ENCODE peak calls at places on chromosomes 3 and 15, in eight cellular contexts. U is HepG2, T is fibroblast of lung, C is cardiac fibroblast, P is GM06990, E is psoas muscle, M is endothelial cell of umbilical vein, R is GM12864. S is an unnamed sample.

GRCh38 chr3:84547971-84548970 is 410.5 kb upstream of the CADM2 start:
- DNase-seq in R (no peak), T (peak; percentile 19), E (peak; percentile 10), C (peak; percentile 33), U (peak; percentile 36), M (no peak), P (no peak), S (no peak)

GRCh38 chr15:62188744-62189143 is 23.7 kb upstream of the C2CD4B start:
- DNase-seq in U (no peak), P (no peak), M (no peak), T (no peak), R (no peak), E (no peak), C (no peak), S (no peak)

GRCh38 chr3:177448987-177449975 is 252.0 kb upstream of the TBL1XR1 start:
- DNase-seq in T (peak; percentile 99), C (peak; percentile 70), R (peak; percentile 53), U (peak; percentile 58), M (no peak), P (peak; percentile 61), E (no peak), S (no peak)

GRCh38 chr15:56207711-56208110 is 36.0 kb downstream of the RFX7 start:
- DNase-seq in M (no peak), E (no peak), C (no peak), U (no peak), P (no peak), T (peak; percentile 44), R (peak; percentile 31), S (no peak)

GRCh38 chr15:85280203-85280602 is 100.2 kb upstream of the AKAP13 start:
- DNase-seq in T (no peak), C (no peak), U (no peak), M (no peak), R (peak; percentile 39), E (no peak), P (peak; percentile 18), S (no peak)

GRCh38 chr3:41026394-41027177 is 172.7 kb upstream of the CTNNB1 start:
- DNase-seq in M (peak; percentile 63), R (no peak), E (peak; percentile 57), T (peak; percentile 58), C (peak; percentile 86), P (no peak), U (peak; percentile 35), S (peak; percentile 42)

GRCh38 chr15:42130246-42130986 is 26.0 kb downstream of the PLA2G4F start:
- DNase-seq in R (no peak), T (no peak), M (no peak), U (no peak), C (no peak), E (no peak), P (no peak), S (no peak)

GRCh38 chr3:182713743-182714517 is 79.4 kb upstream of the ATP11B start:
- DNase-seq in E (no peak), M (peak; percentile 75), R (no peak), U (peak; percentile 58), P (no peak), C (peak; percentile 84), T (peak; percentile 57), S (no peak)

GRCh38 chr3:49582177-49582576 is 27.9 kb downstream of the BSN start:
- DNase-seq in C (no peak), T (no peak), U (no peak), E (no peak), M (no peak), R (no peak), P (no peak), S (no peak)

GRCh38 chr3:111538687-111539086 is 3.3 kb upstream of the CD96 start:
- DNase-seq in M (no peak), P (no peak), U (peak; percentile 13), E (no peak), C (peak; percentile 62), R (no peak), T (peak; percentile 78), S (no peak)

GRCh38 chr3:146250449-146251382 is at the start of gene PLSCR4:
- DNase-seq in E (peak; percentile 84), C (peak; percentile 88), R (no peak), P (peak; percentile 18), U (no peak), T (peak; percentile 81), M (peak; percentile 93), S (peak; percentile 38)

GRCh38 chr15:96421211-96421610 is 90.7 kb downstream of the NR2F2 start:
- DNase-seq in P (no peak), T (peak; percentile 62), C (peak; percentile 53), U (no peak), M (no peak), E (no peak), R (no peak), S (no peak)

GRCh38 chr15:73927476-73928240 is 1.4 kb downstream of the LOXL1 start:
- DNase-seq in M (peak; percentile 45), P (peak; percentile 39), E (peak; percentile 60), R (no peak), U (no peak), T (peak; percentile 53), C (peak; percentile 48), S (peak; percentile 48)

GRCh38 chr3:51591231-51591630 is 52.7 kb downstream of the RAD54L2 start:
- DNase-seq in C (no peak), T (peak; percentile 9), M (no peak), U (no peak), E (no peak), P (no peak), R (no peak), S (no peak)

GRCh38 chr3:127019449-127019848 is 36.5 kb downstream of the PLXNA1 start:
- DNase-seq in U (no peak), P (no peak), R (no peak), T (peak; percentile 61), M (no peak), E (no peak), C (peak; percentile 51), S (no peak)

GRCh38 chr3:143184098-143184497 is 64.5 kb downstream of the CHST2 start:
- DNase-seq in C (no peak), T (no peak), M (no peak), R (no peak), P (no peak), E (no peak), U (no peak), S (no peak)

GRCh38 chr3:143182861-143183667 is 63.5 kb downstream of the CHST2 start:
- DNase-seq in R (no peak), U (no peak), P (no peak), C (no peak), E (no peak), M (no peak), T (no peak), S (no peak)

GRCh38 chr3:143183668-143183970 is 64.0 kb downstream of the CHST2 start:
- DNase-seq in T (no peak), P (no peak), C (no peak), R (no peak), U (no peak), M (no peak), E (no peak), S (no peak)

GRCh38 chr3:143185401-143185800 is 65.8 kb downstream of the CHST2 start:
- DNase-seq in U (no peak), R (no peak), P (no peak), M (no peak), E (no peak), C (no peak), T (no peak), S (no peak)

DNA sequence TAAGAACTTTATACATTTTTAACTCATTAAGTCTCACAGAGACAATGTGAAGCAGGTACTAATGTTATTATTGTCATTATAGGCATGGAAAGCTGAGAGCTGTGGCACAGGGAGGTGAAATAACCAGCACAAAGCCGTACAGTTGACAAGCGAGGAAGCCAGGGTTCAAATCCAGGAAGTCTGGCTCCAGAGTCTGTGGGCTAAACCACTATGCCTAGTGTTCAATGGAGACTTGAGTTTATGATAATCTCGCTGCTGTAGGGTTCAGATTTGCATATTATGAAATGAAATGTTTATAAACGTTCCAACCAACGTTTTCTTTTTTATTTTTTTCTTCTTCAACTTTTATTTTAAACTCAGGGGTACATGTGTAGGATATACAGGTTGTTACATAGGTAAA is 60.0 kb downstream of the CHST2 start:
- DNase-seq in C (no peak), P (no peak), M (no peak), E (no peak), U (no peak), T (no peak), R (no peak), S (no peak)
- TF ChIP-seq CTCF in C (no peak), P (no peak), M (no peak), E (no peak), U (no peak), T (no peak), R (no peak), S (no peak)

GRCh38 chr15:80585544-80586018 is 109.5 kb upstream of the ABHD17C start:
- DNase-seq in P (no peak), M (no peak), R (no peak), U (no peak), T (no peak), E (no peak), C (no peak), S (no peak)
- TF ChIP-seq CTCF in P (peak; percentile 22), M (no peak), R (peak; percentile 37), U (peak; percentile 5), T (no peak), E (no peak), C (no peak), S (no peak)

DNA sequence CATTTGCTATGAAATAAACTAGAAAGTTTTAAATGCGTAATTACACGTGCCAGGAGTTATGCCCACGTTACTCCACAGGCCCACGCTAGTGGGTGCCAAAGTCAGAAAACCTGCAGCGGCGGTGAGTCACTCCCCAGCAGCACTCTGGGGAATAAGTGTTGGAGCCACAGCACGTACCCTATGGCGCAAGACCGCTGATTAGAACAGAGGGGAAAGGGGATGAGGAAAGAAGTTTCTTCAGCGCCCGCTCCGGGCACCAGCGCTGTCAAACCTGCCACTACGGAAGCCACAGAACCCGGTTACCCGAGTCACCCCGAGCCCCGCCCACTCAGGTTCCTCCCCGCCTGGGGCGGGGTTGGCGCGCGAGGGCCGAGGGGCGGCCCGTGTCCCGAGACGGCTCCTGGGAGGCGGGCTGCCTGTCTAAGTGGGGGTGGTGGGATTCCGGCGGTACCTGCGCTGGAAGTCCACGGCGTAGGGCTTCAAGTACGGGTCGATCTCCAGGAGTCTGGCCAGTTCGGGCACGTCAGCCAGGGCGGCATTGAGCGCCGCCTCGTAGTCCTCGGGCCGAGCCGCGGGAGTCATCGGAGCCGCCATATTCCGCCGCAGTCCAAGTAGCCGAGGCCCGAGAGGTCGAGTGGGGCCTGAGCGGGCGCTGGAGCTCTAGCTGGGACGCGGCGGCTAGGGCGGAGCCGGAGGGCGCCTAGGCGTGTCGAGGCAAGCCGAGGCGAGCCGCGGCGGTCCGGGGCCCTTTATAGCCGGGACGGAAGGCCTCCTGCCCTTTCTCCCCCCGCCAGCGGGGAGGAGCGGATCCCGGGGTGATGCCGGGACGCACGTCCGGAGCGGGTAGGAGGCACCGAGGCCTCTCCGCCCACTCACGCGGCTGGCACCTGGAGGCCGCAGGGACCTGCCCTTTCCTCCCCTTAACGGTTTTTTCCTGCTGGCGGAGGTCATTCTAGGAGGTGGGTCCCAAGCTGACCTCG is at the start of gene GBE1:
- DNase-seq in T (peak; percentile 91), P (peak; percentile 96), R (peak; percentile 73), M (peak; percentile 90), C (peak; percentile 98), E (peak; percentile 96), U (peak; percentile 87), S (peak; percentile 90)
- TF ChIP-seq CTCF in T (peak; percentile 59), P (peak; percentile 39), R (peak; percentile 39), M (peak; percentile 37), C (peak; percentile 41), E (peak; percentile 24), U (peak; percentile 38), S (no peak)

DNA sequence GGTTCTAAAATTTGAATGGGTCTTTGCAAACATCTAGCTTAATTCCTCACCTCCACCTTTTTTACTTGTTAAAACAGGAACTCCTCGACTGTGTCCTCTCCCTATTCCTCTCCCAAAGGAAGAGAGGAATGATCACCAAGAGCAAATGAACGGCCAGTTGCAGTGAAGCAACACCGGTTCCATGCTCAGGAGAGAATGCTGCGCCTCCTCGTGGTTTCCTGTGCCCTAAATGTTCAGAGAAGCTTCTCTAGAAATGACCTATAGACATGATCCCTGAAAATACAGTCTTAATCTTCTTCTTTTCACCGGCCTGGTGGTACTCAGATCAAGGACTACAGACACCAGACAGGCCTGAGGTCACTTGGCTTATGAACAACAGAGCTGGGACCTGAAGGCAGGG is 65.1 kb upstream of the GUCA1C start:
- DNase-seq in E (no peak), M (no peak), P (no peak), R (no peak), U (peak; percentile 5), C (peak; percentile 2), T (no peak), S (no peak)
- TF ChIP-seq CTCF in E (no peak), M (no peak), P (peak; percentile 26), R (peak; percentile 40), U (peak; percentile 54), C (no peak), T (peak; percentile 18), S (no peak)

S was measured in mesothelial cell of epicardium.